ENCODE peak calls at places on chromosomes 4 and X, in four cellular contexts. B is psoas muscle; R is effector CD4-positive, alpha-beta T cell; L is CD4-positive, alpha-beta memory T cell. P is an unnamed sample.

GRCh38 chr4:179803857-179804256 is 2361.6 kb upstream of the AGA start:
- DNase-seq in L (no peak), R (no peak), B (no peak), P (no peak)

GRCh38 chrX:107686792-107687191 is 58.5 kb downstream of the PRPS1 start:
- DNase-seq in B (no peak), R (no peak), L (no peak), P (no peak)

GRCh38 chr4:91448668-91449330 is 855.0 kb upstream of the GRID2 start:
- DNase-seq in B (no peak), L (no peak), R (no peak), P (no peak)

GRCh38 chr4:151921371-151921770 is 160.6 kb upstream of the GATB start:
- DNase-seq in R (no peak), B (no peak), L (no peak), P (no peak)

GRCh38 chr4:67587156-67587555 is 28.6 kb downstream of the STAP1 start:
- DNase-seq in L (no peak), B (no peak), R (no peak), P (no peak)

GRCh38 chr4:173835863-173836262 is 305.8 kb upstream of the HAND2 start:
- DNase-seq in L (no peak), R (no peak), B (no peak), P (no peak)

GRCh38 chr4:93788712-93789111 is 39.8 kb upstream of the ATOH1 start:
- DNase-seq in R (no peak), B (no peak), L (no peak), P (no peak)

GRCh38 chr4:24601121-24601520 is 16.8 kb upstream of the DHX15 start:
- DNase-seq in R (no peak), B (no peak), L (no peak), P (no peak)

GRCh38 chrX:21802054-21802660 is 37.3 kb upstream of the MBTPS2 start:
- DNase-seq in B (no peak), R (no peak), L (no peak), P (no peak)

GRCh38 chrX:120727911-120728310 is 98.1 kb upstream of the C1GALT1C1 start:
- DNase-seq in L (no peak), R (no peak), B (no peak), P (no peak)

GRCh38 chr4:84218002-84218401 is 281.1 kb downstream of the NKX6-1 start:
- DNase-seq in R (no peak), B (no peak), L (no peak), P (no peak)

GRCh38 chrX:16786791-16787735 is 797 bp downstream of the TXLNG start:
- DNase-seq in R (peak; percentile 32), L (peak; percentile 49), B (peak; percentile 35), P (peak; percentile 67)

GRCh38 chr4:169231647-169232262 is 39.0 kb downstream of the SH3RF1 start:
- DNase-seq in B (no peak), R (no peak), L (no peak), P (no peak)

GRCh38 chr4:56112377-56112776 is 163.6 kb downstream of the CEP135 start:
- DNase-seq in L (no peak), B (no peak), R (no peak), P (no peak)

GRCh38 chr4:75412746-75413145 is 101.5 kb downstream of the RCHY1 start:
- DNase-seq in L (no peak), B (no peak), R (no peak), P (no peak)

GRCh38 chrX:28693101-28693500 is 105.9 kb downstream of the IL1RAPL1 start:
- DNase-seq in L (no peak), B (no peak), R (no peak), P (no peak)

GRCh38 chr4:27702710-27703431 is 842.2 kb downstream of the STIM2 start:
- DNase-seq in B (no peak), L (no peak), R (no peak), P (no peak)

GRCh38 chr4:184279496-184280082 is 61.9 kb upstream of the ENPP6 start:
- DNase-seq in B (no peak), L (no peak), R (no peak), P (no peak)

GRCh38 chr4:163595590-163595989 is 101.1 kb downstream of the TMA16 start:
- DNase-seq in R (no peak), L (no peak), B (no peak), P (no peak)

GRCh38 chrX:65697915-65698796 is 30.7 kb downstream of the MSN start:
- DNase-seq in L (peak; percentile 71), B (peak; percentile 37), R (peak; percentile 59), P (no peak)

GRCh38 chr4:77963005-77963404 is 94.1 kb upstream of the FRAS1 start:
- DNase-seq in L (no peak), R (no peak), B (no peak), P (no peak)

GRCh38 chr4:39062499-39062898 is 467 bp downstream of the KLHL5 start:
- DNase-seq in R (no peak), L (no peak), B (no peak), P (no peak)

GRCh38 chr4:183636488-183636887 is 22.5 kb downstream of the RWDD4 start:
- DNase-seq in B (no peak), R (no peak), L (no peak), P (peak; percentile 31)

GRCh38 chr4:183492791-183493221 is 12.1 kb upstream of the ING2 start:
- DNase-seq in L (no peak), B (no peak), R (no peak), P (no peak)

GRCh38 chr4:40056722-40057539 is at the start of gene N4BP2:
- DNase-seq in L (peak; percentile 66), B (peak; percentile 82), R (peak; percentile 57), P (peak; percentile 89)

GRCh38 chrX:132118361-132118760 is 9.5 kb downstream of the FRMD7 start:
- DNase-seq in B (no peak), R (no peak), L (no peak), P (no peak)

GRCh38 chr4:83109480-83110221 is 4.9 kb downstream of the PLAC8 start:
- DNase-seq in L (peak; percentile 31), B (peak; percentile 28), R (peak; percentile 36), P (peak; percentile 36)

GRCh38 chrX:13868481-13869040 is 51.7 kb upstream of the GPM6B start:
- DNase-seq in L (no peak), B (no peak), R (no peak), P (no peak)

GRCh38 chrX:151899622-151900021 is 13.1 kb upstream of the MAGEA4 start:
- DNase-seq in R (no peak), L (no peak), B (no peak), P (no peak)

GRCh38 chr4:113784497-113785254 is 23.1 kb upstream of the CAMK2D start:
- DNase-seq in L (no peak), R (no peak), B (no peak), P (no peak)

GRCh38 chrX:69016220-69016941 is 148.9 kb downstream of the PJA1 start:
- DNase-seq in R (no peak), B (no peak), L (no peak), P (no peak)

GRCh38 chrX:34859191-34859590 is 83.4 kb upstream of the FAM47B start:
- DNase-seq in R (no peak), L (no peak), B (no peak), P (no peak)

GRCh38 chr4:182828678-182829025 is 88.5 kb downstream of the DCTD start:
- DNase-seq in B (no peak), R (no peak), L (no peak), P (no peak)

GRCh38 chrX:115233497-115234219 is at the start of gene LRCH2:
- DNase-seq in L (no peak), B (peak; percentile 18), R (no peak), P (no peak)

GRCh38 chrX:14913241-14913640 is 40.0 kb downstream of the MOSPD2 start:
- DNase-seq in B (no peak), L (no peak), R (no peak), P (no peak)

GRCh38 chr4:169234137-169234855 is 36.5 kb downstream of the SH3RF1 start:
- DNase-seq in R (no peak), B (no peak), L (no peak), P (no peak)

GRCh38 chr4:13966241-13967195 is 339.0 kb upstream of the BOD1L1 start:
- DNase-seq in L (no peak), R (no peak), B (no peak), P (no peak)